ENCODE peak calls at places on chromosomes 3 and 15, in four cellular contexts. One of them, this sample, is unnamed.
A peak's percentile ranks its signal among the peaks of the same experiment; 100 is the strongest.

GRCh38 chr15:90869601-90870353 is 1.4 kb downstream of the FURIN start:
- DNase-seq in NB4: peak; percentile 98
- DNase-seq in A673: peak; percentile 94
- DNase-seq in AG20443: peak; percentile 64
- DNase-seq in this sample: peak; percentile 43

GRCh38 chr3:70000563-70001081 is 1.1 kb downstream of the SAMMSON start:
- DNase-seq in NB4: no peak
- DNase-seq in A673: no peak
- DNase-seq in AG20443: no peak
- DNase-seq in this sample: no peak

GRCh38 chr15:93048426-93048721 is 40.6 kb downstream of the RGMA start:
- DNase-seq in NB4: no peak
- DNase-seq in A673: no peak
- DNase-seq in AG20443: no peak
- DNase-seq in this sample: no peak

GRCh38 chr3:11199902-11200678 is 45.8 kb downstream of the HRH1 start:
- DNase-seq in NB4: no peak
- DNase-seq in A673: no peak
- DNase-seq in AG20443: no peak
- DNase-seq in this sample: no peak

GRCh38 chr15:31499236-31499952 is 172.8 kb downstream of the KLF13 start:
- DNase-seq in NB4: no peak
- DNase-seq in A673: no peak
- DNase-seq in AG20443: no peak
- DNase-seq in this sample: no peak

GRCh38 chr15:32861741-32862140 is 143.9 kb downstream of the GREM1 start:
- DNase-seq in NB4: peak; percentile 59
- DNase-seq in A673: peak; percentile 48
- DNase-seq in AG20443: peak; percentile 78
- DNase-seq in this sample: peak; percentile 57

GRCh38 chr3:138047596-138048195 is 37.7 kb downstream of the CLDN18 start:
- DNase-seq in NB4: no peak
- DNase-seq in A673: peak; percentile 9
- DNase-seq in AG20443: no peak
- DNase-seq in this sample: no peak

GRCh38 chr15:74978503-74978902 is 16.9 kb upstream of the SCAMP5 start:
- DNase-seq in NB4: no peak
- DNase-seq in A673: no peak
- DNase-seq in AG20443: peak; percentile 62
- DNase-seq in this sample: no peak

GRCh38 chr3:160038862-160039562 is 50.4 kb downstream of the IL12A start:
- DNase-seq in NB4: peak; percentile 29
- DNase-seq in A673: peak; percentile 34
- DNase-seq in AG20443: peak; percentile 54
- DNase-seq in this sample: no peak

GRCh38 chr3:141422961-141423582 is 54.8 kb downstream of the ZBTB38 start:
- DNase-seq in NB4: no peak
- DNase-seq in A673: no peak
- DNase-seq in AG20443: no peak
- DNase-seq in this sample: no peak

GRCh38 chr15:73988075-73988969 is 3.8 kb downstream of the STOML1 start:
- DNase-seq in NB4: no peak
- DNase-seq in A673: no peak
- DNase-seq in AG20443: no peak
- DNase-seq in this sample: no peak

GRCh38 chr3:154656496-154656895 is 226.5 kb upstream of the GPR149 start:
- DNase-seq in NB4: no peak
- DNase-seq in A673: no peak
- DNase-seq in AG20443: no peak
- DNase-seq in this sample: no peak

GRCh38 chr3:16090013-16090412 is 84.5 kb upstream of the GALNT15 start:
- DNase-seq in NB4: no peak
- DNase-seq in A673: no peak
- DNase-seq in AG20443: peak; percentile 82
- DNase-seq in this sample: peak; percentile 97

GRCh38 chr3:139217633-139218032 is 126.2 kb upstream of the MRPS22 start:
- DNase-seq in NB4: no peak
- DNase-seq in A673: no peak
- DNase-seq in AG20443: no peak
- DNase-seq in this sample: no peak

GRCh38 chr3:107025961-107026360 is 351.3 kb upstream of the CCDC54 start:
- DNase-seq in NB4: no peak
- DNase-seq in A673: no peak
- DNase-seq in AG20443: no peak
- DNase-seq in this sample: no peak

GRCh38 chr15:31472636-31473383 is 146.2 kb downstream of the KLF13 start:
- DNase-seq in NB4: no peak
- DNase-seq in A673: no peak
- DNase-seq in AG20443: peak; percentile 74
- DNase-seq in this sample: no peak

GRCh38 chr15:29765898-29766537 is 56.2 kb downstream of the TJP1 start:
- DNase-seq in NB4: no peak
- DNase-seq in A673: no peak
- DNase-seq in AG20443: no peak
- DNase-seq in this sample: no peak

GRCh38 chr3:157240413-157240812 is 80.5 kb upstream of the CCNL1 start:
- DNase-seq in NB4: no peak
- DNase-seq in A673: no peak
- DNase-seq in AG20443: no peak
- DNase-seq in this sample: no peak

GRCh38 chr3:196220587-196220986 is 4.3 kb downstream of the SLC51A start:
- DNase-seq in NB4: peak; percentile 83
- DNase-seq in A673: no peak
- DNase-seq in AG20443: no peak
- DNase-seq in this sample: no peak

GRCh38 chr3:111715911-111716523 is 120.9 kb upstream of the ZBED2 start:
- DNase-seq in NB4: peak; percentile 44
- DNase-seq in A673: peak; percentile 83
- DNase-seq in AG20443: peak; percentile 65
- DNase-seq in this sample: peak; percentile 52

GRCh38 chr15:96595951-96596350 is 265.5 kb downstream of the NR2F2 start:
- DNase-seq in NB4: no peak
- DNase-seq in A673: no peak
- DNase-seq in AG20443: no peak
- DNase-seq in this sample: no peak

This sample was measured in HFFc6.